ENCODE peak calls at places on chromosomes 13 and 19, in ten cellular contexts. X is GM23338, Q is K562, U is breast epithelium, P is SK-N-SH, W is H1, A is stomach, E is prostate gland, Y is suprapubic skin, S is GM12878. B is an unnamed sample. For H3K4me1, the result is how much of the 10 kb centered on the place peaks cover.

GRCh38 chr19:35509018-35509652 is 4.3 kb downstream of the DMKN start:
- DNase-seq in S (peak), X (peak), U (no peak), P (no peak), A (peak), Y (no peak), Q (peak), E (peak), W (peak), B (no peak)

GRCh38 chr13:85590231-85590931 is 208.8 kb downstream of the SLITRK6 start:
- DNase-seq in X (no peak), Y (no peak), P (no peak), Q (no peak), W (no peak), A (no peak), U (no peak), E (no peak), S (no peak), B (no peak)

GRCh38 chr19:39588066-39588465 is 14.3 kb upstream of the LGALS13 start:
- DNase-seq in X (no peak), P (no peak), U (no peak), S (no peak), A (no peak), Y (no peak), Q (no peak), E (no peak), W (no peak), B (no peak)

GRCh38 chr19:2629491-2630351 is 72.8 kb downstream of the GNG7 start:
- DNase-seq in S (no peak), Q (no peak), A (no peak), Y (no peak), P (no peak), U (no peak), E (no peak), X (no peak), W (no peak), B (no peak)

GRCh38 chr13:61768175-61768574 is 352.5 kb upstream of the PCDH20 start:
- DNase-seq in A (no peak), Q (no peak), Y (no peak), X (no peak), P (no peak), E (no peak), S (no peak), U (no peak), W (no peak), B (no peak)

GRCh38 chr19:35715355-35715809 is 2.4 kb upstream of the KMT2B start:
- DNase-seq in W (no peak), P (no peak), U (no peak), S (no peak), E (no peak), X (no peak), Q (no peak), A (no peak), Y (no peak), B (no peak)

GRCh38 chr19:38538793-38539528 is 78.8 kb downstream of the MAP4K1 start:
- DNase-seq in Y (no peak), S (no peak), E (no peak), U (no peak), Q (no peak), A (no peak), X (no peak), W (no peak), P (no peak), B (no peak)

GRCh38 chr13:73943137-73943964 is 190.9 kb downstream of the KLF12 start:
- DNase-seq in S (no peak), E (no peak), U (no peak), A (no peak), Q (no peak), Y (no peak), W (no peak), X (no peak), P (peak), B (no peak)

GRCh38 chr13:36531746-36532486 is 99.6 kb downstream of the CCNA1 start:
- DNase-seq in P (no peak), E (no peak), Q (no peak), U (no peak), W (no peak), Y (no peak), X (no peak), A (no peak), S (no peak), B (no peak)

GRCh38 chr13:87680298-87680697 is 9.1 kb downstream of the SLITRK5 start:
- DNase-seq in A (no peak), W (no peak), S (no peak), P (peak), Q (no peak), X (no peak), E (peak), U (no peak), Y (no peak), B (no peak)

GRCh38 chr19:34555447-34555846 is 73.9 kb downstream of the WTIP start:
- DNase-seq in W (no peak), E (no peak), S (no peak), U (no peak), P (no peak), Y (no peak), Q (no peak), A (no peak), X (peak), B (no peak)

GRCh38 chr13:24178847-24179845 is 18.6 kb downstream of the SPATA13 start:
- DNase-seq in A (no peak), Q (no peak), W (no peak), E (no peak), X (no peak), S (no peak), Y (no peak), U (no peak), P (no peak), B (no peak)

GRCh38 chr19:44846455-44847143 is 502 bp downstream of the NECTIN2 start:
- DNase-seq in W (peak), E (peak), Y (peak), U (no peak), S (no peak), A (no peak), X (peak), P (peak), Q (no peak), B (no peak)

GRCh38 chr19:33266971-33267484 is 35.3 kb downstream of the CEBPA start:
- DNase-seq in X (no peak), U (no peak), P (no peak), E (no peak), W (no peak), S (no peak), Y (no peak), Q (no peak), A (no peak), B (no peak)

GRCh38 chr13:35210234-35210633 is 266.3 kb downstream of the MAB21L1 start:
- DNase-seq in A (no peak), E (no peak), Y (no peak), S (no peak), U (no peak), W (no peak), Q (no peak), X (no peak), P (peak), B (no peak)

GRCh38 chr19:18645035-18645511 is 8.2 kb downstream of the KLHL26 start:
- DNase-seq in E (no peak), Y (no peak), X (no peak), U (no peak), Q (no peak), S (no peak), A (no peak), P (no peak), W (no peak), B (no peak)

GRCh38 chr19:45464274-45464673 is 3.5 kb upstream of the FOSB start:
- DNase-seq in A (no peak), Y (no peak), Q (no peak), W (no peak), S (no peak), E (no peak), U (no peak), X (no peak), P (no peak), B (no peak)

GRCh38 chr13:30731658-30732390 is 3.5 kb upstream of the ALOX5AP start:
- DNase-seq in Y (no peak), W (no peak), X (no peak), P (no peak), S (no peak), E (no peak), Q (no peak), U (no peak), A (no peak), B (no peak)

GRCh38 chr19:52211203-52211602 is 21.4 kb downstream of the PPP2R1A start:
- DNase-seq in X (no peak), E (no peak), A (no peak), S (no peak), P (no peak), W (no peak), U (no peak), Q (no peak), Y (no peak), B (no peak)

GRCh38 chr13:48508001-48508400 is 24.9 kb downstream of the RCBTB2 start:
- DNase-seq in U (no peak), P (no peak), A (no peak), S (no peak), W (no peak), E (no peak), Y (no peak), Q (no peak), X (no peak), B (no peak)

GRCh38 chr19:54464044-54464623 is 556 bp upstream of the LENG9 start:
- DNase-seq in X (peak), W (peak), E (peak), Y (peak), S (peak), P (peak), U (peak), Q (peak), A (peak), B (peak)

GRCh38 chr19:35352448-35353304 is 5.0 kb downstream of the FFAR1 start:
- DNase-seq in E (peak), A (peak), Q (peak), W (peak), U (peak), S (peak), Y (peak), P (peak), X (peak), B (no peak)

GRCh38 chr19:780935-781334 is 16.3 kb upstream of the PTBP1 start:
- DNase-seq in X (no peak), Y (no peak), U (no peak), W (no peak), A (no peak), Q (no peak), E (no peak), P (no peak), S (no peak), B (no peak)

GRCh38 chr13:112605531-112605990 is 17.6 kb upstream of the TUBGCP3 start:
- DNase-seq in X (peak), Y (no peak), U (no peak), W (no peak), E (no peak), S (no peak), A (no peak), Q (no peak), P (no peak), B (no peak)

GRCh38 chr19:3201911-3202310 is 16.2 kb downstream of the NCLN start:
- DNase-seq in A (no peak), P (no peak), Q (no peak), Y (no peak), X (no peak), S (no peak), U (no peak), W (no peak), E (no peak), B (no peak)

GRCh38 chr13:110423689-110424302 is 116.7 kb downstream of the COL4A2 start:
- DNase-seq in S (no peak), Q (no peak), U (no peak), P (no peak), W (no peak), X (no peak), A (no peak), Y (no peak), E (no peak), B (no peak)

GRCh38 chr19:11446652-11447301 is 11.3 kb downstream of the PRKCSH start:
- DNase-seq in Q (peak), A (peak), E (no peak), W (peak), U (no peak), Y (no peak), P (peak), S (no peak), X (peak), B (no peak)

GRCh38 chr13:40662866-40663265 is 3.6 kb downstream of the FOXO1 start:
- DNase-seq in A (no peak), Y (no peak), X (peak), S (peak), U (no peak), E (no peak), Q (no peak), W (no peak), P (no peak), B (no peak)

GRCh38 chr19:51146751-51147150 is 4.7 kb downstream of the SIGLEC7 start:
- DNase-seq in W (no peak), S (no peak), Y (no peak), X (no peak), U (no peak), Q (no peak), A (no peak), P (no peak), E (no peak), B (peak)

GRCh38 chr19:19747357-19748220 is 14.7 kb upstream of the ZNF14 start:
- DNase-seq in Q (no peak), U (no peak), P (no peak), X (no peak), A (peak), Y (no peak), W (no peak), S (no peak), E (no peak), B (no peak)

GRCh38 chr19:38653028-38653571 is 5.7 kb downstream of the ACTN4 start:
- DNase-seq in P (no peak), A (peak), Q (no peak), E (no peak), U (no peak), S (no peak), Y (no peak), W (no peak), X (no peak), B (no peak)

GRCh38 chr13:109381546-109382180 is 404.7 kb downstream of the IRS2 start:
- DNase-seq in Q (no peak), E (no peak), U (no peak), P (no peak), A (no peak), Y (no peak), S (no peak), X (no peak), W (no peak), B (no peak)

GRCh38 chr19:4555657-4556561 is 3.6 kb downstream of the SEMA6B start:
- DNase-seq in Y (no peak), A (no peak), Q (peak), U (no peak), S (no peak), X (peak), W (peak), P (peak), E (no peak), B (no peak)

GRCh38 chr13:101942535-101943157 is 459.2 kb downstream of the FGF14 start:
- DNase-seq in A (no peak), W (no peak), E (no peak), U (no peak), P (peak), S (no peak), X (no peak), Q (no peak), Y (no peak), B (no peak)

GRCh38 chr13:38713046-38713445 is 26.2 kb downstream of the FREM2 start:
- DNase-seq in Q (no peak), P (no peak), S (no peak), W (no peak), U (no peak), X (no peak), E (no peak), Y (no peak), A (no peak), B (no peak)

GRCh38 chr13:44969858-44970484 is 19.3 kb downstream of the NUFIP1 start:
- DNase-seq in U (no peak), A (no peak), Q (peak), X (peak), P (peak), Y (no peak), E (peak), S (no peak), W (no peak), B (no peak)

DNA sequence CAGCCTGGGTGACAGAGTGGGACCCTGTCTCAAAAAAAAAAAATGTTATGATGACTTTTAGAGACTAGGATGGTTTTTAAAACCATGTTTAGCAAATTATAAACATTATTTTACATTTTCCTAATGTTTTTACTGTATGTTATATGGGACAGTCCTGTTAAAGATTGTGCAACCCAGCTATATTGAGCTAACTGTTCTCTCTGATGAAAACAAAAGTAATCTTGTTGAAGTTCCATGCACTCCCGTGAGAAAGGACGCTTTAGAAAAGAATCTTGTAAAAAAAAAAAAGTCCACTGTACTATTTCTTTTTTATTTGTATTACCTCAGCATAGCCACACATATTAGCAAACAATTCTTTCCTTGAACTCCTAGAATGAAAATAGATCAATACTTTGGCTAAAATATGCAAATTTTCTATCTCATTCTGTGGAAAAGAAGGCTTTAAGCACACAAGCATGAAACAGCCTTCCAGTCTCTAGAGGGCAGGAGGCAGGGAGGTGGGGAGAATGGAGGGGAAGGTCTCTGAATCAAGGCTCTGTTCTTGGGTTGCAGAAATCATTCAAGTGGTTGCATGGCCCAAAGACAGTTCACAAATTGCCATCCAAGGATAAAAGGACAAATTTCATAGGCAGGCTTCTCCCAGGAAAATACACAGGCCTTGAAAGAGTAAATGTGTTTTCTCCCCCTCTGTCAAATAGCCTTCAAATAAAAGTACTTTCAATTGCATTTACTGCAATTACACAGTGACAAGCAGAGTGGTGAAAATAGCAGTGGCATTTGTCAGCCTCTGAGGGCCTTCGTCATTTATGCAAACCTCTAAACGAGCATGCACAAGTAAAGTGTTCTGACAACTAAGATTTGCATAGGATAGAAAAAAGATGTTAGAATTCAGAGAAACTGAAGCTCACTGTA is 451.0 kb downstream of the DCT start:
- DNase-seq in A (no peak), E (no peak), P (no peak), U (no peak), X (no peak), Q (no peak), W (no peak), Y (no peak), S (no peak), B (no peak)
- TF ChIP-seq POLR2AphosphoS5 in A (no peak), E (no peak), P (no peak), U (no peak), X (no peak), Q (no peak), W (no peak), Y (no peak), S (no peak), B (no peak)

GRCh38 chr13:43006893-43007631 is 15.0 kb upstream of the EPSTI1 start:
- DNase-seq in Y (no peak), P (no peak), Q (no peak), E (no peak), W (no peak), X (no peak), U (no peak), S (no peak), A (no peak), B (no peak)
- H3K4me1 ChIP-seq in Y (under half), P (under half), Q (under half), E (under half), W (under half), X (under half), U (under half), S (under half), A (under half), B (under half)

DNA sequence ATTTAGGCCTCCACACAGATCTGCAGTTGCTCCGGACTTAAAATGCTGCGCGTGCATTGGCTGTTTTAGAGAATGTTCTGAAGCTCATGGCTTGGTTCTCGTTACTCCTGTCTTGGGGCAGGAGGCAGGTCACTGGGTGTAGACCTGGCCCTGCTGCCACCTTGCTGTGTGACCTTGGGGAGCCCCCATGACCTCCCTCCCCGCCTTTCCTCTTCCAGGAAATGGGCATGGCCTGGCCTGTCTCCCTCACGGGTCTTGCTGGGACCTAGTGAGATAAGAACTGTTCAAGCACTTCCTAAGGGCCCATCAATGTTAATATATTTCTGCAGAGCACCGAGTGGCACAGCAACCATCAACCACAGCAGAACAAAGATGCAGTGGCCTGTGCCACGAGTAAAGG is 49.4 kb downstream of the KLF2 start:
- DNase-seq in U (no peak), Y (no peak), X (no peak), W (no peak), E (no peak), Q (no peak), S (no peak), A (no peak), P (no peak), B (no peak)
- TF ChIP-seq POLR2AphosphoS5 in U (no peak), Y (no peak), X (no peak), W (no peak), E (no peak), Q (no peak), S (no peak), A (no peak), P (no peak), B (no peak)

GRCh38 chr13:114162533-114162922 is 16.5 kb upstream of the CFAP97D2 start:
- DNase-seq in E (no peak), S (no peak), Y (no peak), U (no peak), W (no peak), P (no peak), A (no peak), X (no peak), Q (no peak), B (no peak)
- H3K4me1 ChIP-seq in E (under half), S (under half), Y (under half), U (under half), W (under half), P (under half), A (under half), X (under half), Q (under half), B (under half)

B was measured in vagina.